ENCODE peak calls at places on chromosome 6, in seven cellular contexts. Z is skeletal muscle cell, B is GM23338, A is heart left ventricle, P is BJ, U is mammary epithelial cell, I is NT2/D1. O is an unnamed sample.
A peak's percentile ranks its signal among the peaks of the same experiment; 100 is the strongest.

GRCh38 chr6:158924499-158925455 is 75.2 kb downstream of the RSPH3 start:
- DNase-seq in P (no peak), Z (no peak), B (peak; percentile 46), I (no peak), A (no peak), U (no peak), O (no peak)

GRCh38 chr6:98020222-98020621 is 737.2 kb upstream of the MMS22L start:
- DNase-seq in P (no peak), A (no peak), Z (no peak), B (peak; percentile 44), I (no peak), U (no peak), O (no peak)

GRCh38 chr6:41100871-41101287 is 28.1 kb downstream of the NFYA start:
- DNase-seq in U (no peak), Z (no peak), I (no peak), P (no peak), A (no peak), B (peak; percentile 98), O (no peak)

GRCh38 chr6:149913085-149913484 is 9.8 kb downstream of the RAET1G start:
- DNase-seq in Z (no peak), I (no peak), A (no peak), B (no peak), U (no peak), P (no peak), O (no peak)

GRCh38 chr6:169224185-169224695 is 29.4 kb downstream of the THBS2 start:
- DNase-seq in U (peak; percentile 89), I (no peak), P (no peak), A (no peak), Z (peak; percentile 31), B (no peak), O (no peak)

GRCh38 chr6:7073082-7073783 is 34.5 kb upstream of the RREB1 start:
- DNase-seq in A (no peak), I (no peak), P (no peak), U (peak; percentile 26), B (no peak), Z (no peak), O (no peak)

GRCh38 chr6:159679091-159680077 is 13.7 kb downstream of the SOD2 start:
- DNase-seq in B (no peak), U (no peak), A (no peak), P (no peak), Z (no peak), I (no peak), O (no peak)

GRCh38 chr6:44297063-44298038 is 15.8 kb downstream of the AARS2 start:
- DNase-seq in I (no peak), B (peak; percentile 82), P (no peak), U (peak; percentile 21), A (no peak), Z (no peak), O (peak; percentile 21)

GRCh38 chr6:35213824-35214756 is at the start of gene SCUBE3:
- DNase-seq in U (peak; percentile 36), Z (peak; percentile 11), A (peak; percentile 61), P (no peak), I (no peak), B (peak; percentile 86), O (peak; percentile 31)

GRCh38 chr6:56314683-56315523 is 67.5 kb upstream of the COL21A1 start:
- DNase-seq in Z (no peak), A (no peak), B (peak; percentile 77), P (no peak), U (peak; percentile 41), I (peak; percentile 20), O (peak; percentile 72)

GRCh38 chr6:63537126-63537958 is 34.9 kb upstream of the LOC128125822 start:
- DNase-seq in P (no peak), U (peak; percentile 94), B (no peak), A (no peak), I (peak; percentile 16), Z (no peak), O (no peak)

GRCh38 chr6:26576929-26577719 is 19.6 kb upstream of the ABT1 start:
- DNase-seq in P (no peak), A (no peak), B (peak; percentile 88), Z (no peak), U (peak; percentile 78), I (peak; percentile 81), O (peak; percentile 54)

GRCh38 chr6:97440590-97441176 is 157.7 kb upstream of the MMS22L start:
- DNase-seq in A (no peak), P (no peak), I (peak; percentile 18), Z (no peak), B (peak; percentile 79), U (peak; percentile 17), O (peak; percentile 10)

GRCh38 chr6:169809386-169809785 is 58.0 kb downstream of the ERMARD start:
- DNase-seq in B (no peak), I (no peak), A (no peak), P (no peak), Z (no peak), U (no peak), O (no peak)

GRCh38 chr6:315226-315625 is 22.9 kb downstream of the DUSP22 start:
- DNase-seq in A (no peak), I (no peak), Z (no peak), P (no peak), B (no peak), U (no peak), O (no peak)

GRCh38 chr6:28943223-28943556 is 19.4 kb upstream of the TRIM27 start:
- DNase-seq in B (no peak), I (no peak), A (no peak), P (no peak), Z (no peak), U (no peak), O (peak; percentile 23)

GRCh38 chr6:157264701-157265100 is 58.6 kb downstream of the TMEM242 start:
- DNase-seq in Z (no peak), I (no peak), A (no peak), P (no peak), B (no peak), U (no peak), O (peak; percentile 24)

GRCh38 chr6:143843689-143844405 is 709 bp downstream of the LTV1 start:
- DNase-seq in I (no peak), B (no peak), A (no peak), Z (no peak), P (no peak), U (no peak), O (no peak)

GRCh38 chr6:17600527-17601388 is 656 bp downstream of the FAM8A1 start:
- DNase-seq in I (no peak), U (peak; percentile 50), P (no peak), Z (no peak), B (peak; percentile 61), A (peak; percentile 80), O (peak; percentile 44)

GRCh38 chr6:64988148-64988547 is 718.9 kb downstream of the EYS start:
- DNase-seq in U (no peak), B (peak; percentile 28), A (no peak), P (no peak), I (no peak), Z (no peak), O (no peak)

GRCh38 chr6:6191909-6192308 is 128.6 kb downstream of the F13A1 start:
- DNase-seq in P (no peak), U (no peak), I (no peak), A (no peak), Z (no peak), B (no peak), O (no peak)

GRCh38 chr6:22975079-22975478 is 405.7 kb downstream of the HDGFL1 start:
- DNase-seq in A (no peak), B (no peak), U (no peak), P (no peak), Z (no peak), I (no peak), O (no peak)

GRCh38 chr6:89375427-89375868 is 22.9 kb upstream of the UBE2J1 start:
- DNase-seq in B (peak; percentile 95), A (peak; percentile 65), P (no peak), U (peak; percentile 32), Z (no peak), I (peak; percentile 66), O (no peak)

GRCh38 chr6:144158133-144158532 is 7.8 kb downstream of the STX11 start:
- DNase-seq in P (peak; percentile 76), Z (peak; percentile 67), U (peak; percentile 46), I (no peak), A (no peak), B (peak; percentile 74), O (peak; percentile 79)

DNA sequence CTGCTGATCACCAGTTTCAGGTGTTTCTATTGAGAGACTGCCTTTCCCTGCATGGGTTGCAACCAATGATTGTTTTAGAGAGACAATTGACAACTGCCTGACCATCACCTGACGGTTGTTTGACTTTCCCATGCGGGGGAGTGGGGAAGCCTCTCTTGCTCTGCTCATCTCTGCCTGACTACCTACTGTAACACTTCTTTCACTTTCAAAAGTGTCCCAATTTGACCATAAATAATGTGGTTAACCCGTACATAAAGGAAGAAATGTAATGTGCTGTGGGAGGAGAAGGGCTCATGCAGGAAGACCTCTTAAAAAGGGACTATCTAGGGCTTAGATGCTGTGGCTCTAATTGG is 122.0 kb upstream of the PHACTR1 start:
- DNase-seq in Z (no peak), A (no peak), B (no peak), P (no peak), U (no peak), I (no peak), O (no peak)
- H3K4me3 ChIP-seq in Z (no peak overlapping the region), A (no peak overlapping the region), B (no peak overlapping the region), P (no peak overlapping the region), U (no peak overlapping the region), I (no peak overlapping the region), O (no peak overlapping the region)

DNA sequence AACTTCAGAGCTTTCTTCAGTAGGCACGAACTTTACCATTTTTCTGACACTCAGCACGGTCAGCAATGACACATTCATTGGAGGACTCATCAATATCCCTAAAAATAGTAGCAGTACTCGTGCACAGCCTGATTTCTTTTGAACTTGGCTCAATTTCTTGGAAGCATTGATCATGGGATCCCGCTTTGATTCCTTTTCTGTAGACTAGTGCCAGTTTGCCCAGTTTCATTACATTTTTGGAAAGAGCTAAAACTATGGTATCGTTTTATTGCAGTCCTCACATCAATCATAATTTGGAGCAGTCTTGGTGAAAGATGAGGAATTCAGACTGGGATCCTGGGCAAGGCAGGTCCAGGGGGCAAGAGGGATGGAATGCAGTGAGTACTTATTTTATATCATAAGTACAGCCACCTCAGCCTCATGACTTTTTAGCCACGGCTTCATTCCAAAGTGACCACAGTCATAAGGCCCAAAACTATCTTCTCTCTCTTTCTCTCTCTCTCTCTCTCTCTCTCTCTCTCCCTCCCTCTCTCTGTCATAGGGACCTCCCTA is 170.9 kb upstream of the AKAP12 start:
- DNase-seq in U (peak; percentile 8), Z (no peak), B (no peak), A (no peak), P (no peak), I (no peak), O (no peak)
- H3K4me3 ChIP-seq in U (no peak overlapping the region), Z (no peak overlapping the region), B (no peak overlapping the region), A (no peak overlapping the region), P (no peak overlapping the region), I (no peak overlapping the region), O (no peak overlapping the region)

DNA sequence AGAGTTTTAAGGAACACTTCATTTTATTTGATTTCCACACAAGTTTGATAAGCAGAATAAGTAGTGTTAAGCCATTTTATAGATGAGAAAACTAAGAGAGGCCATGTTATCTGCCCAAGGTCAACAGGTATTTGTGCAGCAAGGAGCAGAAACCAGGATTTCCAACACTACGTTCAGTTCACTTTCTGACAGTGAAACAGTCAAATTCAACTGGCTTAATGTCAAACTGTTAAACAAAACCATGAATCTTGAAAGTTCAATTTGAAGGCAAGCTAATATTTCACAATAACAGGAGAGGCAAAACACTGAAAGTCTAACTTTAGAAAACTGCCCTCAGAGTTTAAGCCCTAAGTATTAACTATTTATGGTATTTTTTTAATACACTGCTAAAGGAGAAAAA is 32.6 kb downstream of the DTNBP1 start:
- DNase-seq in A (no peak), P (no peak), B (no peak), I (no peak), U (no peak), Z (no peak), O (no peak)
- H3K4me3 ChIP-seq in A (no peak overlapping the region), P (no peak overlapping the region), B (no peak overlapping the region), I (no peak overlapping the region), U (no peak overlapping the region), Z (no peak overlapping the region), O (no peak overlapping the region)

GRCh38 chr6:10410214-10410873 is 4.5 kb downstream of the TFAP2A start:
- DNase-seq in B (peak; percentile 39), P (no peak), Z (no peak), I (no peak), U (peak; percentile 25), A (no peak), O (no peak)
- H3K4me3 ChIP-seq in B (peak overlapping the region; percentile 54), P (peak overlapping the region; percentile 91), Z (no peak overlapping the region), I (no peak overlapping the region), U (peak overlapping the region; percentile 97), A (no peak overlapping the region), O (no peak overlapping the region)